ENCODE peak calls at places on chromosomes 11 and 22, in six cellular contexts. P is RPMI7951; X is NCI-H1930; S is activated naive CD8-positive, alpha-beta T cell treated with anti-CD3 and anti-CD28 coated beads, Interleukin-2, amount 50 U/mL, for 24 hours; T is CD4-positive, alpha-beta memory T cell; A is SK-N-SH. V is an unnamed sample.

GRCh38 chr11:69839516-69839915 is 20.3 kb upstream of the FGF3 start:
- DNase-seq in X (no peak), A (no peak), P (no peak), S (no peak), T (no peak), V (no peak)

GRCh38 chr11:9664276-9665171 is 647 bp downstream of the SWAP70 start:
- DNase-seq in P (peak), S (peak), T (peak), X (no peak), A (no peak), V (peak)

GRCh38 chr11:2582958-2583604 is 116.7 kb downstream of the KCNQ1OT1 start:
- DNase-seq in A (no peak), T (no peak), S (peak), P (no peak), X (no peak), V (peak)

GRCh38 chr11:73142128-73142377 is at the start of gene FCHSD2:
- DNase-seq in A (no peak), S (no peak), T (no peak), P (no peak), X (no peak), V (peak)

GRCh38 chr22:31973739-31974138 is 29.4 kb downstream of the YWHAH start:
- DNase-seq in T (no peak), X (no peak), S (no peak), P (no peak), A (no peak), V (no peak)

GRCh38 chr22:18100781-18101180 is 9.8 kb upstream of the TUBA8 start:
- DNase-seq in S (no peak), A (no peak), P (no peak), T (no peak), X (no peak), V (no peak)

GRCh38 chr11:67486481-67487195 is 3.8 kb downstream of the AIP start:
- DNase-seq in T (no peak), X (no peak), P (no peak), A (no peak), S (peak), V (peak)

GRCh38 chr11:34068098-34068497 is 16.6 kb downstream of the CAPRIN1 start:
- DNase-seq in A (no peak), X (no peak), S (no peak), T (no peak), P (peak), V (no peak)

GRCh38 chr11:115198301-115198700 is 305.9 kb downstream of the CADM1 start:
- DNase-seq in A (no peak), S (no peak), T (no peak), P (no peak), X (no peak), V (no peak)